ENCODE peak calls at places on chromosomes 13 and 19, in six cellular contexts. One of them, this sample, is unnamed.

GRCh38 chr19:13234518-13234917 is 84.3 kb downstream of the IER2 start:
- DNase-seq in psoas muscle: peak
- DNase-seq in H9: peak
- DNase-seq in kidney: no peak
- DNase-seq in keratinocyte: no peak
- DNase-seq in transverse colon: peak
- DNase-seq in this sample: no peak

GRCh38 chr19:33703438-33703750 is 81.6 kb downstream of the CHST8 start:
- DNase-seq in H9: no peak
- DNase-seq in keratinocyte: no peak
- DNase-seq in kidney: peak
- DNase-seq in psoas muscle: no peak
- DNase-seq in transverse colon: no peak
- DNase-seq in this sample: no peak

GRCh38 chr13:42981853-42982252 is 10.2 kb downstream of the EPSTI1 start:
- DNase-seq in psoas muscle: no peak
- DNase-seq in keratinocyte: no peak
- DNase-seq in H9: no peak
- DNase-seq in kidney: no peak
- DNase-seq in transverse colon: no peak
- DNase-seq in this sample: no peak

GRCh38 chr13:43036386-43037220 is 13.2 kb downstream of the DNAJC15 start:
- DNase-seq in H9: peak
- DNase-seq in kidney: no peak
- DNase-seq in psoas muscle: no peak
- DNase-seq in transverse colon: no peak
- DNase-seq in keratinocyte: no peak
- DNase-seq in this sample: no peak

GRCh38 chr13:34620073-34620858 is 321.8 kb upstream of the NBEA start:
- DNase-seq in transverse colon: no peak
- DNase-seq in psoas muscle: no peak
- DNase-seq in kidney: no peak
- DNase-seq in keratinocyte: no peak
- DNase-seq in H9: no peak
- DNase-seq in this sample: no peak

GRCh38 chr13:22757530-22758120 is 423.2 kb upstream of the SGCG start:
- DNase-seq in transverse colon: no peak
- DNase-seq in kidney: no peak
- DNase-seq in H9: no peak
- DNase-seq in psoas muscle: no peak
- DNase-seq in keratinocyte: no peak
- DNase-seq in this sample: no peak

GRCh38 chr13:98293103-98293502 is 116.0 kb upstream of the RNF113B start:
- DNase-seq in H9: no peak
- DNase-seq in keratinocyte: no peak
- DNase-seq in psoas muscle: no peak
- DNase-seq in kidney: no peak
- DNase-seq in transverse colon: no peak
- DNase-seq in this sample: no peak

GRCh38 chr19:844300-844971 is 3.6 kb downstream of the PRTN3 start:
- DNase-seq in kidney: no peak
- DNase-seq in keratinocyte: no peak
- DNase-seq in H9: no peak
- DNase-seq in psoas muscle: peak
- DNase-seq in transverse colon: no peak
- DNase-seq in this sample: no peak

GRCh38 chr13:38255600-38255999 is 94.1 kb upstream of the UFM1 start:
- DNase-seq in psoas muscle: no peak
- DNase-seq in kidney: no peak
- DNase-seq in keratinocyte: no peak
- DNase-seq in transverse colon: no peak
- DNase-seq in H9: no peak
- DNase-seq in this sample: no peak

GRCh38 chr13:111915104-111915551 is 151.8 kb upstream of the SOX1 start:
- DNase-seq in psoas muscle: no peak
- DNase-seq in H9: peak
- DNase-seq in kidney: no peak
- DNase-seq in transverse colon: no peak
- DNase-seq in keratinocyte: no peak
- DNase-seq in this sample: no peak

GRCh38 chr19:10752913-10753285 is 35.0 kb downstream of the DNM2 start:
- DNase-seq in keratinocyte: no peak
- DNase-seq in H9: no peak
- DNase-seq in kidney: no peak
- DNase-seq in psoas muscle: no peak
- DNase-seq in transverse colon: no peak
- DNase-seq in this sample: no peak

GRCh38 chr19:32178841-32179410 is 166.5 kb upstream of the ZNF507 start:
- DNase-seq in kidney: no peak
- DNase-seq in transverse colon: no peak
- DNase-seq in keratinocyte: no peak
- DNase-seq in H9: no peak
- DNase-seq in psoas muscle: no peak
- DNase-seq in this sample: no peak

GRCh38 chr19:2613507-2614295 is 88.8 kb downstream of the GNG7 start:
- DNase-seq in keratinocyte: no peak
- DNase-seq in transverse colon: peak
- DNase-seq in psoas muscle: peak
- DNase-seq in kidney: peak
- DNase-seq in H9: peak
- DNase-seq in this sample: no peak

GRCh38 chr19:35290381-35291135 is 1.4 kb upstream of the MAG start:
- DNase-seq in psoas muscle: no peak
- DNase-seq in H9: no peak
- DNase-seq in keratinocyte: no peak
- DNase-seq in transverse colon: no peak
- DNase-seq in kidney: no peak
- DNase-seq in this sample: no peak

GRCh38 chr13:27372896-27373295 is 51.5 kb upstream of the GTF3A start:
- DNase-seq in transverse colon: peak
- DNase-seq in kidney: no peak
- DNase-seq in psoas muscle: no peak
- DNase-seq in H9: no peak
- DNase-seq in keratinocyte: no peak
- DNase-seq in this sample: no peak

GRCh38 chr13:49098771-49099512 is 121.2 kb upstream of the MLNR start:
- DNase-seq in keratinocyte: no peak
- DNase-seq in kidney: no peak
- DNase-seq in transverse colon: no peak
- DNase-seq in H9: no peak
- DNase-seq in psoas muscle: no peak
- DNase-seq in this sample: no peak

GRCh38 chr13:23610187-23610576 is 40.0 kb downstream of the TNFRSF19 start:
- DNase-seq in kidney: no peak
- DNase-seq in psoas muscle: no peak
- DNase-seq in transverse colon: no peak
- DNase-seq in H9: no peak
- DNase-seq in keratinocyte: no peak
- DNase-seq in this sample: no peak

GRCh38 chr13:53060840-53061485 is 32.4 kb downstream of the OLFM4 start:
- DNase-seq in transverse colon: peak
- DNase-seq in psoas muscle: no peak
- DNase-seq in H9: no peak
- DNase-seq in kidney: no peak
- DNase-seq in keratinocyte: no peak
- DNase-seq in this sample: no peak

GRCh38 chr19:10712754-10713153 is 5.1 kb upstream of the DNM2 start:
- DNase-seq in keratinocyte: no peak
- DNase-seq in psoas muscle: no peak
- DNase-seq in H9: no peak
- DNase-seq in transverse colon: peak
- DNase-seq in kidney: peak
- DNase-seq in this sample: no peak

GRCh38 chr13:19601749-19602725 is 31.4 kb upstream of the MPHOSPH8 start:
- DNase-seq in H9: peak
- DNase-seq in keratinocyte: no peak
- DNase-seq in psoas muscle: no peak
- DNase-seq in transverse colon: peak
- DNase-seq in kidney: peak
- DNase-seq in this sample: no peak

GRCh38 chr13:32019612-32020233 is 11.9 kb upstream of the FRY start:
- DNase-seq in keratinocyte: no peak
- DNase-seq in transverse colon: peak
- DNase-seq in psoas muscle: no peak
- DNase-seq in H9: peak
- DNase-seq in kidney: no peak
- DNase-seq in this sample: no peak

GRCh38 chr19:52566588-52566987 is 3.5 kb upstream of the ZNF701 start:
- DNase-seq in keratinocyte: peak
- DNase-seq in transverse colon: no peak
- DNase-seq in H9: no peak
- DNase-seq in psoas muscle: no peak
- DNase-seq in kidney: no peak
- DNase-seq in this sample: no peak

GRCh38 chr13:24270639-24271131 is 38.7 kb upstream of the C1QTNF9 start:
- DNase-seq in keratinocyte: no peak
- DNase-seq in kidney: peak
- DNase-seq in H9: no peak
- DNase-seq in transverse colon: peak
- DNase-seq in psoas muscle: peak
- DNase-seq in this sample: peak

GRCh38 chr13:108816381-108816780 is 187.0 kb downstream of the MYO16 start:
- DNase-seq in H9: no peak
- DNase-seq in psoas muscle: no peak
- DNase-seq in kidney: no peak
- DNase-seq in transverse colon: no peak
- DNase-seq in keratinocyte: no peak
- DNase-seq in this sample: no peak

GRCh38 chr19:480016-480855 is 16.1 kb upstream of the MADCAM1 start:
- DNase-seq in transverse colon: peak
- DNase-seq in keratinocyte: no peak
- DNase-seq in psoas muscle: peak
- DNase-seq in kidney: peak
- DNase-seq in H9: peak
- DNase-seq in this sample: peak

GRCh38 chr13:40666905-40667621 is 622 bp upstream of the FOXO1 start:
- DNase-seq in keratinocyte: no peak
- DNase-seq in psoas muscle: peak
- DNase-seq in transverse colon: peak
- DNase-seq in kidney: peak
- DNase-seq in H9: no peak
- DNase-seq in this sample: peak

GRCh38 chr19:44401108-44401786 is at the start of gene ZNF285:
- DNase-seq in psoas muscle: peak
- DNase-seq in kidney: peak
- DNase-seq in transverse colon: peak
- DNase-seq in H9: peak
- DNase-seq in keratinocyte: peak
- DNase-seq in this sample: peak
- H3K27ac ChIP-seq in psoas muscle: peak
- H3K27ac ChIP-seq in kidney: no peak
- H3K27ac ChIP-seq in transverse colon: peak
- H3K27ac ChIP-seq in H9: no peak
- H3K27ac ChIP-seq in keratinocyte: no peak
- H3K27ac ChIP-seq in this sample: no peak

DNA sequence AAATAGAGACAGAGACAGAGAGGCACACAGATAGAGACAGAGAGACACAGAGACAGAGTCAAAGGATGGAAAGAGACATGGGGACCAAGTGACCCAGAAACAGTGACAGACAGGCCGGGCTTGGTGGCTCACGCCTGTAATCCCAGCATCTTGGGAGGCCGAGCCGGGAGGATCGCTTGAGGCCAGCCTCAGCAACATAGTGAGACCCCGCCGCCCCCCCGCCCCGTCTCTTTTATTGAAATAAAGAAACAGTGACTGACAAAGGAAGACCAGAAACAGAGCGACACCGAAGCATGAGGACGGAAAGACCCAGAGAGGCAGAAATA is 848 bp upstream of the NECTIN2 start:
- DNase-seq in H9: no peak
- DNase-seq in keratinocyte: no peak
- DNase-seq in psoas muscle: no peak
- DNase-seq in transverse colon: no peak
- DNase-seq in kidney: peak
- DNase-seq in this sample: peak
- H3K27ac ChIP-seq in H9: peak
- H3K27ac ChIP-seq in keratinocyte: peak
- H3K27ac ChIP-seq in psoas muscle: peak
- H3K27ac ChIP-seq in transverse colon: peak
- H3K27ac ChIP-seq in kidney: peak
- H3K27ac ChIP-seq in this sample: peak

GRCh38 chr13:33206945-33207615 is 78.5 kb downstream of the STARD13 start:
- DNase-seq in kidney: no peak
- DNase-seq in H9: no peak
- DNase-seq in keratinocyte: no peak
- DNase-seq in transverse colon: no peak
- DNase-seq in psoas muscle: no peak
- DNase-seq in this sample: no peak
- H3K27ac ChIP-seq in kidney: peak
- H3K27ac ChIP-seq in H9: no peak
- H3K27ac ChIP-seq in keratinocyte: peak
- H3K27ac ChIP-seq in transverse colon: peak
- H3K27ac ChIP-seq in psoas muscle: peak
- H3K27ac ChIP-seq in this sample: peak

GRCh38 chr19:5103812-5104410 is 135.0 kb downstream of the KDM4B start:
- DNase-seq in kidney: no peak
- DNase-seq in keratinocyte: no peak
- DNase-seq in transverse colon: no peak
- DNase-seq in psoas muscle: no peak
- DNase-seq in H9: no peak
- DNase-seq in this sample: no peak

GRCh38 chr19:5102520-5102919 is 133.6 kb downstream of the KDM4B start:
- DNase-seq in kidney: no peak
- DNase-seq in psoas muscle: no peak
- DNase-seq in keratinocyte: no peak
- DNase-seq in H9: no peak
- DNase-seq in transverse colon: no peak
- DNase-seq in this sample: no peak

GRCh38 chr19:5104871-5105351 is 136.0 kb downstream of the KDM4B start:
- DNase-seq in psoas muscle: no peak
- DNase-seq in keratinocyte: no peak
- DNase-seq in kidney: no peak
- DNase-seq in H9: no peak
- DNase-seq in transverse colon: no peak
- DNase-seq in this sample: no peak

GRCh38 chr19:5101871-5102270 is 133.0 kb downstream of the KDM4B start:
- DNase-seq in psoas muscle: no peak
- DNase-seq in transverse colon: no peak
- DNase-seq in keratinocyte: no peak
- DNase-seq in kidney: no peak
- DNase-seq in H9: no peak
- DNase-seq in this sample: no peak

DNA sequence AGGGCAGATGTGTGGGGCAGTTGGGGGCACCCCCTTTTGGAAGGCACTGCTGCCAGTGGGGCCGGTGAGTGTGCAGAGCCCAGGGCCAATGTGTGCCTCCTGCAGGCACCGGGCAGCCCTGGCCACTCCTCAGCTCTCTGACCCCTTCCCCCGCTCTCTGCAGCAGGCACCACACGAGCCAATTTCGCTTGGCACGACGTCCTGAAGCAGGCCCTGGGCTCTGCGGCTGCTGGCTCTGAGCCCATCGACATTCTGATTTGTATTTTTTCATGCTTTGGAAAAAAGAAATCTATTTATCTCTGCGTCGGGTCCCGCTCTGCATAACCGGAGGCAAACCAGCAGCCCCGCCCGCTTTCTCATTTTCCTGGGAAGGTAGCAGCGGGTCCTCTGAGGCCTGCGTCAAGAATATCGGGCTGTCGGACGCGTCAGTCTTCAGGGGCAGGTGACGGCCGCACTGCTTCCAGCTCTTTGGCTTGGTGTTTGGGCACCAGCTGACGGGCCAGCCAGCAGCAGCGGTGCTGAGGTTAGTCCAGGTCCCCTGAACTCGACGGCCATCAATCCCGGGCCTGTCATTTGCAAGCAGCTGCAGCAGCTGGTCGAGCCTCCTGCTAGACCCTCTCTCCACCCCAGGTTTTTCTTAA is 134.3 kb downstream of the KDM4B start:
- DNase-seq in psoas muscle: peak
- DNase-seq in transverse colon: no peak
- DNase-seq in H9: no peak
- DNase-seq in keratinocyte: no peak
- DNase-seq in kidney: no peak
- DNase-seq in this sample: peak
- H3K27ac ChIP-seq in psoas muscle: peak
- H3K27ac ChIP-seq in transverse colon: peak
- H3K27ac ChIP-seq in H9: no peak
- H3K27ac ChIP-seq in keratinocyte: no peak
- H3K27ac ChIP-seq in kidney: peak
- H3K27ac ChIP-seq in this sample: peak

This sample was measured in gastrocnemius medialis.